ENCODE peak calls at places on chromosomes 4 and X, in four cellular contexts. O is WTC11, I is K562, M is HepG2. V is an unnamed sample.

GRCh38 chr4:10587697-10588096 is 96.9 kb downstream of the CLNK start:
- DNase-seq in O (no peak), I (no peak), M (no peak), V (no peak)

GRCh38 chr4:1881709-1882108 is 10.5 kb downstream of the NSD2 start:
- DNase-seq in O (no peak), I (peak; percentile 48), M (no peak), V (no peak)

GRCh38 chr4:23733476-23733875 is 156.4 kb downstream of the PPARGC1A start:
- DNase-seq in O (no peak), I (no peak), M (no peak), V (no peak)

GRCh38 chr4:82900016-82900334 is 560 bp upstream of the THAP9 start:
- DNase-seq in O (no peak), I (peak; percentile 26), M (no peak), V (no peak)

GRCh38 chr4:95255396-95256107 is 293.2 kb downstream of the UNC5C start:
- DNase-seq in O (no peak), I (peak; percentile 33), M (no peak), V (no peak)

GRCh38 chr4:179927473-179927872 is 2315.7 kb upstream of the TENM3 start:
- DNase-seq in O (no peak), I (no peak), M (no peak), V (no peak)

GRCh38 chrX:110944793-110945466 is 149.3 kb upstream of the CHRDL1 start:
- DNase-seq in O (peak; percentile 20), I (no peak), M (no peak), V (peak; percentile 58)

GRCh38 chrX:30713061-30713525 is 59.9 kb downstream of the GK start:
- DNase-seq in O (peak; percentile 48), I (no peak), M (peak; percentile 40), V (peak; percentile 51)

GRCh38 chrX:147920161-147920666 is 8.5 kb downstream of the FMR1 start:
- DNase-seq in O (no peak), I (no peak), M (no peak), V (no peak)

DNA sequence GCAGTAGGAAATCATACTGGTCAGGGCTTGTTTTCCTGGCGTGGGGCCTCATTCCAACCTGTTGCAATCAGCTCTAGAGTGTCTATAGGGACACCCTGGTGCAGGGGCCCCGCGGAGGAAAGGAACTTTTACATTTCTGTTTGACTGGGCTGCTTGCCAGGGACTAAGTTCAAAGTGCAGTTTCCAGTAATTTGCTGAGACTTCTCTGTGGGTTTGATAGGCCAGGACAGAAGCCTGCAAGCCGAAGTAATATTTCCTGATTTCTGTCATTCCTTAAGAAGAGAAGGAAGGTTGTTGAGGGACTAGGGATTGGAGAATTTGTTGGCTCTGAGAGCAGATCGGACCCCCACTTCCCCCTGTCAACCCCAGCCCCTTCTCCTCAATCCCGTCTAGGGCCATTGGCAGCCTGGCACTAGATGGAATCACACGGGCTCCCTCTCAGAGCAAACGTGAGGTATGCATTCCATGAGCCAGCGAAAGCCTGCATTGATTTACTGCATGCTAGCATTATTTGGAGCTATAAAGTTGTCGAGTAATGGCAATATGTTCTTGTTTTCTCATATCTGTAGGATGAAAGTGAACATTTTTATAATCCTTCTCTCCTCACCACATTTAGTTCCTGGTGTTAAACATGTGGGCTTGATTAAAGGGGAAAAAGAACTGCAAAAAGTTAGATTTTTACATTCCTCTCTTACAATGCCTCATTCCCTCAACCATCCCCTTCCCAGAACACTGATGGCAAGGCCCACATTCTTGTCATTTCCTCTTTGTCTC is 159.1 kb downstream of the SPRY1 start:
- DNase-seq in O (no peak), I (no peak), M (peak; percentile 98), V (no peak)
- TF ChIP-seq FOXJ3 in O (no peak), I (no peak), M (peak; percentile 94), V (no peak)

GRCh38 chr4:103892616-103893015 is 172.8 kb upstream of the TACR3 start:
- DNase-seq in O (no peak), I (no peak), M (no peak), V (no peak)
- TF ChIP-seq FOXJ3 in O (no peak), I (no peak), M (no peak), V (no peak)

DNA sequence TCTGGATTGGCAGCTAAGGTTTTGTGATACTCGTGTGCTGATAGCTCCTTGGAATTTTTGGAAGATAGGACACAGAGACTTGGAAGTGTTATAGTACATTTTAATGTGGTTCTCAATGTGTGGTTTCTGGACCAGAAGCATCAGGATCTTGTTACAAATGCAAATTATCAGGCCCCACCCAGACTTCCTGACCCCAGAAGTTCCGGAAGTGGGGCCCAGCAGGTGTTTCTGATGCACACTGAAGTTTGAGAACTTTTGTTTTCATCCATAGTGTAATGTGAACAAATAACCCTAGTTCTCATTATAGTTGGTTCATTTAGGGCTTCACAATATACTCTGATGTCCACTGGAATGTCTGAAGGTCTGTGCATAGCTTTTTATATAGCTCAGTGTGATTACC is 49.6 kb downstream of the LAMP2 start:
- DNase-seq in O (no peak), I (no peak), M (no peak), V (no peak)
- TF ChIP-seq FOXJ3 in O (no peak), I (no peak), M (no peak), V (no peak)

DNA sequence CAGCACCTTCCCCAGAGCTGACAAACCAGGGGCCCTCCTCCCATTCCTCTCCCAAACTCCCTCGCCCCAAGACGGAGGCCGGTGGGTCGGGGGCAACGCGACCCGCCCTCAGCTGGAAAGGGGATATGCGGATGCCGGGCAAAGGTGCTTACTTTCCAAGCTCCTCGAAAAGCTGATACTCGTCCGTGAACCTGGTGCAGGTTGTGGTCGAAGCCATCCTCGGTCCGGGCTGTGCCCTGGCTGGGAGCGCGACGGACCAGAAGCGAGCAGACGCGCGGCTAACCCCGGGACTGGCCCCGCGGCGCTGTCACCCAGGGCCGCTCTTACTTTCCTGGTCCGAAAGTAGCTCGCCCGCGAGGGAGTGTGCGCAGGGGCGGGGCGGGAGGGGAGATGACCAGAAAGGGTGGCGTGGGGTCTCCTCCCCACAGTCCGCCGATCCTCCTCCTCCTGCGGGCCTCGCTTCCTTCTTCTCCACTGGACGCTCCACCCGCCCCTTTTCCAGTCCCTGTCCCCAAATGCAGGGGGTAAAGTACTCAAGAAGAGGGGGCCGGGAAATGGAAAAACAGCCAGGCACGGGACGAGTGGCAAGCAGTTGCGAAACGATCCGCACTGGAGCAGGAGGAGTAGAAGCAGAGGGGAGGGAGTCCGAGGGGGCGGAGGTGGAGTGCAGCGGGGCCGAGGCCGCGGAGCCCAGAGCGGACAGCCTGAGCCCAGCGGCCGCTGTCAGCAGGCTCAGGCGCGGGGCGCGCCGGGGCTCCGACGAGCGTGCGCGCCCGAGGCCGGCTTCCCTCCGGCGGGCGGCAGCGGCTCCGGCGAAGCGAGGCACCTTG is 471 bp downstream of the CAMK2D start:
- DNase-seq in O (peak; percentile 67), I (no peak), M (peak; percentile 74), V (peak; percentile 81)
- TF ChIP-seq FOXJ3 in O (no peak), I (no peak), M (peak; percentile 17), V (no peak)

GRCh38 chrX:72307646-72308051 is 1.9 kb upstream of the CITED1 start:
- DNase-seq in O (no peak), I (no peak), M (no peak), V (no peak)

GRCh38 chrX:72308209-72308565 is 2.5 kb upstream of the CITED1 start:
- DNase-seq in O (no peak), I (no peak), M (no peak), V (no peak)

GRCh38 chrX:72306085-72306801 is 529 bp upstream of the CITED1 start:
- DNase-seq in O (peak; percentile 16), I (peak; percentile 28), M (no peak), V (peak; percentile 75)

GRCh38 chrX:72305286-72306084 is at the start of gene CITED1:
- DNase-seq in O (peak; percentile 20), I (peak; percentile 15), M (no peak), V (peak; percentile 65)

DNA sequence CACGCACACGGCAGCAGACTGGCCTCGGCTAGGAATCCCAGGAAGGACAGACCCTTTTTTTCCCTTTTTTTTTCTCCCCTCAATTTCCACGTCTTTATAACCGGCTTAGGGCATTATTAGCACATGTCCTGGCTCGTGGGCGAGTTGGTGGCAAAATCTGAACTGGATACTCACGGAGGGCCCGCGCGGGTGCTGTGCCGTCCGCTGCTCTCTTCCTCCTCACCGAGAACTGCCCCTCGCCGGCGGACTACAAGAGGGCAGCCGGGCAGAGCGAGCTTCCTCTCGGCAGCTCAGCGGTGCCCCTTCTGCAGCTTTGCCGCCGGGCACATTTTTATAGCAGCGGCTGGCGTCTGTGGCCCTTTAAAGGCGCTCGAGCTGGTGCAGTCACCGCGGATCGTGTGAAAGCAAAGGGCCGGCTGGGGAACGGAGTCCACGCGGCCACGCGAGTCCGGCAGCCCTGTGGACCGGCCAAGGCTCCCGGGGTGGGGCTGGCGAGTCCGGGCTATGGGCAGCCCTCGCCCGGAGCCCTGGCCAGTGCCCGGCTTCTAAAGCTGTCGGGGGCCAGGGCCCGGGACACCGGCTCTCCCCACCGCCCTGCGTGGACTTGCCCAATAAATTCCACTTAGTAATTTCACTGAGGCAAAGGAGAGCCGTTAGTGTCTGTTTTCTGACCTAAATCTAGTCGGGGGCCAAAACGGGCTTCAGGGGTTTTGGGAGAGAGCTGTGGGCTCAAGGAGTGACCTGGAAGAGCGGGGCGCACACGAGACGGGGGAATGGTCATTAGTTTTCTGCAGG is 1.3 kb upstream of the CITED1 start:
- DNase-seq in O (peak; percentile 51), I (peak; percentile 45), M (peak; percentile 17), V (peak; percentile 87)
- TF ChIP-seq FOXJ3 in O (no peak), I (no peak), M (no peak), V (no peak)

GRCh38 chr4:40998680-40999358 is 215.5 kb downstream of the APBB2 start:
- DNase-seq in O (no peak), I (no peak), M (no peak), V (no peak)
- TF ChIP-seq FOXJ3 in O (no peak), I (no peak), M (no peak), V (no peak)

V was measured in SK-N-SH.